ENCODE peak calls at places on chromosome 10, in nine cellular contexts. B is uterus; C is ELR; E is progenitor cell of endocrine pancreas; O is CD8-positive, alpha-beta memory T cell; K is GM04504; Y is Kasumi-1; J is upper lobe of right lung; U is T-helper 2 cell. G is an unnamed sample.

GRCh38 chr10:124378271-124378670 is 40.5 kb downstream of the OAT start:
- DNase-seq in B (no peak), C (no peak), E (no peak), O (no peak), K (no peak), Y (no peak), J (peak; percentile 30), U (no peak), G (peak; percentile 42)

GRCh38 chr10:73509695-73510094 is 13.9 kb upstream of the PPP3CB start:
- DNase-seq in B (no peak), C (no peak), E (no peak), O (peak; percentile 4), K (no peak), Y (no peak), J (no peak), U (no peak), G (no peak)

GRCh38 chr10:95201736-95202135 is 7.7 kb downstream of the ACSM6 start:
- DNase-seq in B (no peak), C (peak; percentile 89), E (no peak), O (no peak), K (no peak), Y (no peak), J (no peak), U (no peak), G (no peak)

GRCh38 chr10:123519861-123520260 is 146.3 kb upstream of the GPR26 start:
- DNase-seq in B (no peak), C (no peak), E (no peak), O (no peak), K (no peak), Y (no peak), J (no peak), U (no peak), G (peak; percentile 48)

GRCh38 chr10:14184841-14185500 is 145.8 kb downstream of the FRMD4A start:
- DNase-seq in B (no peak), C (peak; percentile 61), E (no peak), O (peak; percentile 73), K (no peak), Y (no peak), J (no peak), U (peak; percentile 36), G (no peak)

GRCh38 chr10:11898372-11899066 is 75.4 kb downstream of the PROSER2 start:
- DNase-seq in B (no peak), C (no peak), E (no peak), O (no peak), K (no peak), Y (no peak), J (peak; percentile 90), U (no peak), G (no peak)

GRCh38 chr10:95818663-95819062 is 62.7 kb downstream of the ENTPD1 start:
- DNase-seq in B (no peak), C (peak; percentile 81), E (no peak), O (no peak), K (peak; percentile 33), Y (no peak), J (no peak), U (no peak), G (no peak)

GRCh38 chr10:58531084-58531695 is 18.5 kb downstream of the BICC1 start:
- DNase-seq in B (no peak), C (peak; percentile 78), E (peak; percentile 53), O (peak; percentile 16), K (peak; percentile 63), Y (peak; percentile 93), J (no peak), U (no peak), G (no peak)

GRCh38 chr10:17671307-17671706 is 27.4 kb downstream of the STAM start:
- DNase-seq in B (no peak), C (no peak), E (no peak), O (no peak), K (no peak), Y (no peak), J (no peak), U (no peak), G (no peak)

GRCh38 chr10:99304027-99304856 is 24.9 kb upstream of the CNNM1 start:
- DNase-seq in B (no peak), C (no peak), E (no peak), O (no peak), K (no peak), Y (no peak), J (no peak), U (no peak), G (no peak)

GRCh38 chr10:133261726-133262325 is 14.8 kb downstream of the ADAM8 start:
- DNase-seq in B (peak; percentile 88), C (peak; percentile 79), E (peak; percentile 66), O (peak; percentile 79), K (no peak), Y (peak; percentile 43), J (peak; percentile 95), U (peak; percentile 80), G (peak; percentile 93)

GRCh38 chr10:42975558-42976352 is 101.1 kb upstream of the RET start:
- DNase-seq in B (peak; percentile 5), C (peak; percentile 7), E (no peak), O (no peak), K (no peak), Y (peak; percentile 57), J (no peak), U (no peak), G (peak; percentile 66)

GRCh38 chr10:32031920-32032319 is 24.3 kb downstream of the KIF5B start:
- DNase-seq in B (no peak), C (no peak), E (no peak), O (no peak), K (no peak), Y (no peak), J (no peak), U (no peak), G (no peak)

GRCh38 chr10:110530131-110530831 is 32.6 kb downstream of the DUSP5 start:
- DNase-seq in B (peak; percentile 57), C (peak; percentile 87), E (peak; percentile 45), O (no peak), K (peak; percentile 46), Y (no peak), J (peak; percentile 87), U (no peak), G (peak; percentile 79)

GRCh38 chr10:83310688-83311087 is 828.6 kb upstream of the GHITM start:
- DNase-seq in B (no peak), C (no peak), E (no peak), O (no peak), K (no peak), Y (no peak), J (no peak), U (no peak), G (no peak)

GRCh38 chr10:96636546-96636945 is 49.7 kb upstream of the TM9SF3 start:
- DNase-seq in B (no peak), C (no peak), E (no peak), O (no peak), K (no peak), Y (no peak), J (no peak), U (no peak), G (no peak)

GRCh38 chr10:119029613-119030420 is at the start of gene NANOS1:
- DNase-seq in B (no peak), C (no peak), E (peak; percentile 41), O (no peak), K (no peak), Y (peak; percentile 39), J (no peak), U (no peak), G (no peak)

GRCh38 chr10:66827353-66827752 is 98.5 kb upstream of the LRRTM3 start:
- DNase-seq in B (no peak), C (peak; percentile 87), E (no peak), O (no peak), K (peak; percentile 47), Y (no peak), J (no peak), U (no peak), G (no peak)

GRCh38 chr10:104100795-104101194 is 15.1 kb upstream of the COL17A1 start:
- DNase-seq in B (no peak), C (no peak), E (no peak), O (no peak), K (no peak), Y (no peak), J (no peak), U (no peak), G (no peak)

GRCh38 chr10:71501402-71501801 is 104.7 kb downstream of the CDH23 start:
- DNase-seq in B (no peak), C (no peak), E (no peak), O (no peak), K (no peak), Y (no peak), J (no peak), U (no peak), G (no peak)

GRCh38 chr10:72122221-72122620 is 33.9 kb upstream of the SPOCK2 start:
- DNase-seq in B (no peak), C (no peak), E (no peak), O (no peak), K (no peak), Y (no peak), J (no peak), U (no peak), G (no peak)

GRCh38 chr10:33487014-33487776 is 152.7 kb upstream of the NRP1 start:
- DNase-seq in B (no peak), C (peak; percentile 23), E (no peak), O (no peak), K (no peak), Y (peak; percentile 19), J (no peak), U (no peak), G (no peak)

GRCh38 chr10:132521466-132522102 is 16.0 kb upstream of the INPP5A start:
- DNase-seq in B (peak; percentile 20), C (no peak), E (no peak), O (no peak), K (no peak), Y (no peak), J (no peak), U (no peak), G (peak; percentile 53)

GRCh38 chr10:66748217-66748616 is 177.6 kb upstream of the LRRTM3 start:
- DNase-seq in B (no peak), C (peak; percentile 19), E (no peak), O (no peak), K (no peak), Y (no peak), J (no peak), U (no peak), G (no peak)

GRCh38 chr10:9814285-9814866 is 1203.3 kb upstream of the CELF2 start:
- DNase-seq in B (no peak), C (no peak), E (no peak), O (no peak), K (peak; percentile 4), Y (no peak), J (no peak), U (no peak), G (no peak)